ENCODE peak calls at places on chromosomes 13 and 19, in six cellular contexts. S is mucosa of descending colon, D is endothelial cell, F is HCT116, Y is esophagus squamous epithelium, J is AG04449. U is an unnamed sample.
A peak's percentile ranks its signal among the peaks of the same experiment; 100 is the strongest.

GRCh38 chr13:89923731-89924130 is 1423.8 kb upstream of the MIR17HG start:
- DNase-seq in S (no peak), D (no peak), F (no peak), Y (no peak), J (no peak), U (peak; percentile 63)

GRCh38 chr13:30142502-30143211 is 164.7 kb downstream of the KATNAL1 start:
- DNase-seq in S (peak; percentile 37), D (no peak), F (peak; percentile 21), Y (no peak), J (peak; percentile 98), U (peak; percentile 84)

GRCh38 chr19:57466489-57466888 is 9.5 kb upstream of the VN1R1 start:
- DNase-seq in S (no peak), D (no peak), F (no peak), Y (no peak), J (no peak), U (no peak)

GRCh38 chr13:107516517-107516916 is 698.8 kb downstream of the LIG4 start:
- DNase-seq in S (no peak), D (no peak), F (no peak), Y (no peak), J (no peak), U (no peak)

GRCh38 chr19:4910594-4911273 is 1.4 kb downstream of the UHRF1 start:
- DNase-seq in S (no peak), D (no peak), F (no peak), Y (no peak), J (no peak), U (peak; percentile 18)

GRCh38 chr13:113906566-113906965 is 42.7 kb upstream of the GAS6 start:
- DNase-seq in S (no peak), D (no peak), F (no peak), Y (no peak), J (no peak), U (no peak)

GRCh38 chr19:18594096-18594823 is 5.7 kb downstream of the REX1BD start:
- DNase-seq in S (peak; percentile 85), D (peak; percentile 85), F (no peak), Y (no peak), J (no peak), U (peak; percentile 32)

GRCh38 chr19:42794751-42795150 is 29.3 kb upstream of the PSG8 start:
- DNase-seq in S (no peak), D (no peak), F (no peak), Y (no peak), J (no peak), U (no peak)

GRCh38 chr13:53250272-53250875 is 221.8 kb downstream of the OLFM4 start:
- DNase-seq in S (no peak), D (peak; percentile 37), F (peak; percentile 56), Y (no peak), J (peak; percentile 34), U (peak; percentile 73)

GRCh38 chr19:18320865-18321728 is 1.8 kb downstream of the LSM4 start:
- DNase-seq in S (peak; percentile 85), D (peak; percentile 58), F (no peak), Y (no peak), J (no peak), U (no peak)

GRCh38 chr13:113656831-113657671 is 947 bp downstream of the ATP4B start:
- DNase-seq in S (peak; percentile 52), D (no peak), F (no peak), Y (no peak), J (no peak), U (no peak)

GRCh38 chr13:109858319-109858718 is 71.9 kb upstream of the IRS2 start:
- DNase-seq in S (no peak), D (no peak), F (peak; percentile 26), Y (no peak), J (no peak), U (peak; percentile 90)

GRCh38 chr19:20423381-20424207 is 142.0 kb downstream of the ZNF737 start:
- DNase-seq in S (peak; percentile 62), D (peak; percentile 50), F (no peak), Y (no peak), J (no peak), U (peak; percentile 27)

GRCh38 chr13:65932587-65933239 is 1297.4 kb downstream of the PCDH9 start:
- DNase-seq in S (no peak), D (no peak), F (no peak), Y (no peak), J (no peak), U (peak; percentile 72)

GRCh38 chr13:59172076-59172475 is 991.7 kb downstream of the DIAPH3 start:
- DNase-seq in S (no peak), D (no peak), F (no peak), Y (no peak), J (no peak), U (no peak)

GRCh38 chr19:48606463-48607358 is at the start of gene SPACA4:
- DNase-seq in S (no peak), D (no peak), F (no peak), Y (no peak), J (no peak), U (no peak)

GRCh38 chr13:57633141-57633949 is 1.8 kb downstream of the PCDH17 start:
- DNase-seq in S (peak; percentile 23), D (peak; percentile 80), F (no peak), Y (no peak), J (no peak), U (no peak)

DNA sequence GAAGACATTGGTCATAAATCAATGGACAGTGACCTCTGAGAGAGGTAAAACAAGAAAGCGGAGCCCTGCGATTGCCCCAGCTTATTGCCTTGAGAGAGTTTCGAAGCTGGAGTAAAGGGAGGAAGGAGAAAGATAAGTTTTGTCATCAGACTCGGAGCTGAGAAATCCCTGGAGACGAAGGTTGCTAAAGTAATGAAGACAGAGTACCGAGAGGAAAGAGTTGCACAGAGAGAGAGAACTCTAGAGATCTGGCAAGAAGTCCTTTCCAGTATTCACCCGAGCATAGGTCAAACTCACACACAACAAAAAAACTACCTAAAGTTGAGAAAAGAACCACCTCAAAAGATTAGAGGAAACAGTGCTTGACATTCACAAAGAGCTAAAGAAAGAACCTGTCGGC is 472.0 kb downstream of the DACH1 start:
- DNase-seq in S (no peak), D (no peak), F (no peak), Y (no peak), J (no peak), U (no peak)
- TF ChIP-seq CTCF in S (no peak), D (no peak), F (no peak), Y (no peak), J (no peak), U (no peak)

DNA sequence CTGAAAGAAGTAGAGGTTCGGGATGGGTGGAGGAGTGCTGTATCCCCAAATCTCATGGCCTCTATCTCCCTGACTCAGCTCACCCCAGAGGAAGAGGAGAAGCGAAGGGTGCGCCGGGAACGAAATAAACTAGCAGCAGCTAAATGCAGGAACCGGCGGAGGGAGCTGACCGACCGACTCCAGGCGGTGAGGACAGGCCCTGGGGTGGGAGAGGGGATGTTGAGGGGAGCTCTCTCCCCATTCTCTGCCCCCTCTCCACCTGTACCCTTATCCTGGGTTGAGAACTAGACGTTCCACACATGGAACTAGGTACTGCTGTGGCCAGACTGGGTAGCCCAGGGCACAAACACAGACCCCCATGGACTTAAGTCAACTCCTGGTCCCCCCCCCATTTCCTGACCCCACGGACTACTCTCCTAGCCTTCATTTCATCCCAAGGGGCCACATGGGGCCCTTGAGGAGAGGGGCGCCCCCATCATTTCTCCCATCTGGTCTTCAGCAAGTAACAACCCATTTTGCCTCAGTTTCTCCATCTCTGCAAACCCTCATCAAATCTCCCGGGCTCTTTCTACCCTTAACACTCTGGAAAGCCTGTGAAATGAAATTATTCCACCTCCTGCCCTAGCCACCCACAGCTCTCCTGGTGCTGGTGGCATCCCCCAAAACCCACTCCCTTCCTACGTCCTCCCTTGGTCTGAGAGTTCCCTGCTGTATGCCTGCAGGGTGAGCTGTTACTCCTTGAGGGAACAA is 3.5 kb downstream of the FOSB start:
- DNase-seq in S (no peak), D (no peak), F (no peak), Y (no peak), J (no peak), U (no peak)
- TF ChIP-seq CTCF in S (no peak), D (no peak), F (no peak), Y (no peak), J (no peak), U (no peak)

GRCh38 chr19:40214936-40215335 is 3.2 kb downstream of the TTC9B start:
- DNase-seq in S (no peak), D (no peak), F (no peak), Y (no peak), J (no peak), U (no peak)

GRCh38 chr19:40216013-40216776 is 2.0 kb downstream of the TTC9B start:
- DNase-seq in S (no peak), D (no peak), F (no peak), Y (no peak), J (no peak), U (no peak)

GRCh38 chr19:40216777-40217026 is 1.5 kb downstream of the TTC9B start:
- DNase-seq in S (no peak), D (no peak), F (no peak), Y (no peak), J (no peak), U (peak; percentile 2)

GRCh38 chr19:40217921-40218890 is at the start of gene TTC9B:
- DNase-seq in S (no peak), D (peak; percentile 61), F (no peak), Y (no peak), J (no peak), U (no peak)

DNA sequence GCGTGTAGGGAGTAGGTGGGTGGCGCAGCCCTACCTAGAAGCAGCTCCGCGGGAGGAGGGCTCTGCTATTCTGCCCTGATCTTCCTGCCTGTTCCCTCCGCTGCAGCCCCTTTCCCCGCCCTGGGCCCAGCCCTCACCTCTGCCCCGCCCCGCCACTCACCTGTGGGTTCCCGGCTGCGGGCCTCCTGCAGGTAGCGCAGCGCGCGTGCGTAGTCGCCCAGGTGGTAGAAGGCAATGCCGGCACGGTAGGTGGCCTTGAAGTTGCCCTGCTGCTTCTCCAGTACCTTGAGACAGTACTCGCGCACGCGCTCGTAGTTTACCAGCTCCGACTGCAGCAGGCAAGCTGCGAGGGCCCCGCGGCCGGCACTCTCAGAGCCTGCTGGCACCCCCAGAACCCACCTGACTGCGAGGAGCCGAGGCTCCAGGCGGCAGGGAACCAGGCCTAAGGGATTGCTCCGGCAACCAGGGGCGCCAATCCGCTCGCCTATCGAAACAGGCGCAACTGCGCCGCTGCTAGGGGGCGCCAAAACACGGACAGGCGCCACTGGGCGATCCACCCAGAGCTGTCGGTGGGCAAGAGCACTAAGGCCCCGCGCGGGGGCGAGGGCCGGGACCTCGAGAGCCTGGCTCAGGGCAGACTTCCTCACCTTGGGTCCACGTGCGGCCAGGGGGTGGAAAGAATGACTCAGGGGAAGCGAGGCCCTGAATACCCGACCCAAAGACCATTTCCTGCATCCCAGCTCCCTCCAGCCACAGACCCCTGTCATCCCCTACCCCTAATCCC is 965 bp downstream of the TTC9B start:
- DNase-seq in S (peak; percentile 83), D (peak; percentile 43), F (peak; percentile 69), Y (no peak), J (no peak), U (peak; percentile 36)
- TF ChIP-seq CTCF in S (peak; percentile 9), D (peak; percentile 59), F (peak; percentile 89), Y (peak; percentile 51), J (peak; percentile 36), U (peak; percentile 65)

DNA sequence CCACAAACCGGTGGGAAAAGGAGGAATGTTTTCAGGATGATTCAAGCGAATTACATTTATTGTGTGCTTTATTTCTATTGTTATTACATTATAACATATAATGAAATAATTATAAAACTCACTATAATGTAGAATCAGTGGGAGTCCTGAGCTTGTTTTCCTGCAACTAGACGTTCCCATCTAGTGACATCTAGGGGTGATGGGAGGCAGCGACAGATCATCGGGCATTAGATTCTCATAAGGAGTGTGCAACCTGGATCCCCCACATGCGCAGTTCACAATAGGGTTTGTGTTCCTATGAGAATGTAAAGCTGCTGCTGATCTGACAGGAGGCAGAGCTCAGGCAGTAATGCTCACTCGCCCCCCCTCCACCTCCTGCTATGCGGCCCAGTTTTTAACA is 54.5 kb downstream of the SPTBN4 start:
- DNase-seq in S (no peak), D (no peak), F (no peak), Y (no peak), J (no peak), U (peak; percentile 20)
- TF ChIP-seq CTCF in S (no peak), D (no peak), F (peak; percentile 46), Y (peak; percentile 20), J (peak; percentile 42), U (peak; percentile 17)

U was measured in bronchial epithelial cell.